ENCODE peak calls at places on chromosomes 6 and 20, in ten cellular contexts. A, V, B, M, K, Z, L, W, T and Y are unnamed samples.

GRCh38 chr6:94071835-94072234 is 652.5 kb upstream of the EPHA7 start:
- DNase-seq in A (no peak), V (no peak), B (no peak), M (no peak), K (no peak), Z (no peak), L (no peak), W (peak; percentile 31), T (no peak), Y (no peak)

GRCh38 chr20:3616250-3616649 is 46.9 kb downstream of the GFRA4 start:
- DNase-seq in A (no peak), V (peak; percentile 52), B (no peak), M (peak; percentile 87), K (no peak), Z (no peak), L (no peak), W (no peak), T (peak; percentile 42), Y (no peak)

GRCh38 chr6:136317023-136317649 is 27.5 kb upstream of the BCLAF1 start:
- DNase-seq in A (no peak), V (peak; percentile 38), B (peak; percentile 76), M (no peak), K (peak; percentile 60), Z (peak; percentile 48), L (peak; percentile 25), W (peak; percentile 69), T (no peak), Y (no peak)

GRCh38 chr6:41670703-41671360 is 32.6 kb downstream of the MDFI start:
- DNase-seq in A (no peak), V (no peak), B (no peak), M (no peak), K (no peak), Z (no peak), L (no peak), W (no peak), T (no peak), Y (no peak)

GRCh38 chr6:154030646-154031045 is 8.4 kb upstream of the OPRM1 start:
- DNase-seq in A (no peak), V (no peak), B (no peak), M (no peak), K (no peak), Z (no peak), L (no peak), W (no peak), T (no peak), Y (no peak)

GRCh38 chr6:111842891-111843290 is 30.4 kb downstream of the FYN start:
- DNase-seq in A (no peak), V (peak; percentile 66), B (no peak), M (no peak), K (no peak), Z (no peak), L (no peak), W (peak; percentile 62), T (no peak), Y (no peak)

GRCh38 chr20:41969656-41970055 is 351.5 kb upstream of the CHD6 start:
- DNase-seq in A (no peak), V (no peak), B (no peak), M (no peak), K (no peak), Z (peak; percentile 47), L (no peak), W (no peak), T (no peak), Y (no peak)

GRCh38 chr20:54475334-54476287 is at the start of gene DOK5:
- DNase-seq in A (peak; percentile 74), V (peak; percentile 52), B (peak; percentile 2), M (no peak), K (no peak), Z (no peak), L (no peak), W (no peak), T (peak; percentile 59), Y (peak; percentile 33)

GRCh38 chr6:39422273-39422672 is 99.8 kb upstream of the KCNK16 start:
- DNase-seq in A (peak; percentile 68), V (no peak), B (no peak), M (no peak), K (no peak), Z (no peak), L (no peak), W (no peak), T (peak; percentile 58), Y (peak; percentile 54)

GRCh38 chr6:26196846-26197683 is 109.8 kb downstream of the HFE start:
- DNase-seq in A (peak; percentile 91), V (peak; percentile 88), B (peak; percentile 96), M (no peak), K (peak; percentile 88), Z (peak; percentile 89), L (no peak), W (peak; percentile 96), T (no peak), Y (peak; percentile 65)

GRCh38 chr6:5667737-5668136 is 339.0 kb downstream of the NRN1 start:
- DNase-seq in A (no peak), V (no peak), B (peak; percentile 50), M (no peak), K (no peak), Z (no peak), L (no peak), W (no peak), T (no peak), Y (no peak)

GRCh38 chr20:47274449-47275108 is 81.9 kb downstream of the ZMYND8 start:
- DNase-seq in A (no peak), V (peak; percentile 97), B (peak; percentile 54), M (no peak), K (no peak), Z (no peak), L (no peak), W (peak; percentile 96), T (no peak), Y (no peak)

GRCh38 chr6:117396228-117396627 is 29.5 kb downstream of the ROS1 start:
- DNase-seq in A (no peak), V (no peak), B (no peak), M (no peak), K (no peak), Z (no peak), L (no peak), W (no peak), T (no peak), Y (no peak)

GRCh38 chr6:3202999-3203696 is 24.3 kb downstream of the TUBB2B start:
- DNase-seq in A (no peak), V (peak; percentile 95), B (no peak), M (no peak), K (no peak), Z (no peak), L (no peak), W (peak; percentile 74), T (no peak), Y (no peak)

GRCh38 chr6:1027109-1027794 is 284.6 kb upstream of the FOXQ1 start:
- DNase-seq in A (no peak), V (no peak), B (no peak), M (no peak), K (no peak), Z (no peak), L (no peak), W (peak; percentile 77), T (no peak), Y (no peak)

GRCh38 chr6:1396952-1397868 is 7.8 kb downstream of the FOXF2 start:
- DNase-seq in A (peak; percentile 71), V (peak; percentile 19), B (peak; percentile 76), M (peak; percentile 83), K (peak; percentile 67), Z (peak; percentile 54), L (no peak), W (peak; percentile 83), T (peak; percentile 55), Y (peak; percentile 48)

DNA sequence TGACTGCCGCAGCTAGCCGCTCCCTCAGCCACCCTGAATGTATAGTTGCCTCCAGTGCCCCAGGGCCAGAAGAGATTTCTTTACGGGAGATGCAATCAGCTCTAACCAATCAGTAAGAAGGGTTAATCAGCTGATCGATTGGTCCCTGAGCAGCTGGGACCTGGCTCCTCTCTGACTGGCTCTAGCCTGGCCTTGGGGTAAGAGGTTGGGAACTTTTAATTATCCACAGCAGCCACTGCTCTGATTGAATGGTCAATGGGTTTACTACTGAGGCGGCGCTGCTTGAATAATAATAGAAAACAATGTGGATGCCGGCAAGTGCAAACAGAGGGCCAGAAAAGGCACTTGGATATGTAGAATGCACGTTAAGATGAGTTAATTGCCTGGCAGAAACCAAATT is 99.8 kb downstream of the TFAP2A start:
- DNase-seq in A (no peak), V (no peak), B (no peak), M (no peak), K (no peak), Z (no peak), L (peak; percentile 70), W (no peak), T (no peak), Y (no peak)
- H3K27ac ChIP-seq in A (no peak overlapping the region), V (no peak overlapping the region), B (no peak overlapping the region), M (no peak overlapping the region), K (no peak overlapping the region), Z (peak overlapping the region; percentile 89), L (no peak overlapping the region), W (no peak overlapping the region), T (no peak overlapping the region), Y (no peak overlapping the region)

GRCh38 chr6:167212716-167213011 is 54.9 kb upstream of the GPR31 start:
- DNase-seq in A (no peak), V (no peak), B (no peak), M (no peak), K (no peak), Z (no peak), L (no peak), W (no peak), T (no peak), Y (no peak)
- H3K4me1 ChIP-seq in A (no peaks in the 10 kb centered on the region), V (no peaks in the 10 kb centered on the region), B (no peaks in the 10 kb centered on the region), M (no peaks in the 10 kb centered on the region), K (no peaks in the 10 kb centered on the region), Z (no peaks in the 10 kb centered on the region), L (peaks cover 2% of the 10 kb centered on the region), W (no peaks in the 10 kb centered on the region), T (peaks cover 4% of the 10 kb centered on the region), Y (no peaks in the 10 kb centered on the region)

DNA sequence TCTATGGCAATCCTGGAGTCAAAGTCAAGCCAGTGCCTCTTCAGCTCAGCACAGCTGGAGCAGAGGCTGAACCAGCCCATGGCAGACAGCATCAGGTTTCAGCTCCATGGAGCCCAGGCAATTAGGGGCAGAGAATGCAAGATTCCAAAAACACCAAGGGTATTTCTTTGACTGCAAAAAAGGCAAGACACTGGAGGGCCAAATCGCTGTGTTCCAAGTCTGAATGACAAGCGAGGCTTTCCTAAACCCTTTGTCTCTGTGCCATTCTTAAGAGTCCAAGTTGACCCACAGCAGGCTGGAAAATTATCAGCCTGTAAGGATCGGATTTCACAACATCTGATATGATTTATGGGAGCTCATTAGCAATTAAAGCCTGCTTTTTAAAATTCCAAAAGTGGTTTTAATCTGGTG is 49.7 kb upstream of the TGM3 start:
- DNase-seq in A (no peak), V (peak; percentile 6), B (no peak), M (no peak), K (no peak), Z (no peak), L (no peak), W (no peak), T (no peak), Y (no peak)
- H3K27ac ChIP-seq in A (no peak overlapping the region), V (no peak overlapping the region), B (no peak overlapping the region), M (no peak overlapping the region), K (no peak overlapping the region), Z (no peak overlapping the region), L (no peak overlapping the region), W (no peak overlapping the region), T (no peak overlapping the region), Y (no peak overlapping the region)

DNA sequence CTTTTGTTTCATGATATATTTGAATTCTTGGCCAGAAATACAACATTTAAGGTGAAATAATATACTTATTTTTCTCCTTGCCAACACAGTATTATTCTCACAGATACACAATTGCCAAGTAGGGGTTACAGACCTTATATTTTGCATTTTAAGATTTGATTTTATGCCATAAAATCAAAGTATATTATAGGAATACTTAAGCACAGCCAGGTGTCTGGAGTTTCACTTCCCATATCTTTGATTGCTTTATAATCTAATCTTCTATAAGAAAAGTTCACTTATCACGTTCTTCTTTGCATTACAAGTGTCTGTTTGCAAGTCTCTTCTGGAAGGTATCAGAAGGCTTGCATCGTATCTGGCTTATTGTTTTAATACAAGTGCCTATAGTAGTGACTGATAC is 327.7 kb upstream of the MANEA start:
- DNase-seq in A (no peak), V (no peak), B (no peak), M (no peak), K (no peak), Z (no peak), L (no peak), W (no peak), T (no peak), Y (no peak)
- H3K4me1 ChIP-seq in A (no peaks in the 10 kb centered on the region), V (no peaks in the 10 kb centered on the region), B (no peaks in the 10 kb centered on the region), M (no peaks in the 10 kb centered on the region), K (no peaks in the 10 kb centered on the region), Z (no peaks in the 10 kb centered on the region), L (no peaks in the 10 kb centered on the region), W (no peaks in the 10 kb centered on the region), T (no peaks in the 10 kb centered on the region), Y (no peaks in the 10 kb centered on the region)